ENCODE peak calls at places on chromosomes 3 and 15, in eight cellular contexts. One of them, this sample, is unnamed.

GRCh38 chr3:28577941-28578340 is 229.3 kb upstream of the AZI2 start:
- DNase-seq in right atrium auricular region: no peak
- DNase-seq in T1000: no peak
- DNase-seq in iPS-NIHi11: no peak
- DNase-seq in GOT3: no peak
- DNase-seq in stimulated activated CD4-positive, alpha-beta T cell treated with anti-CD3 and anti-CD28 coated beads, TNF-alpha, amount 100 ng/mL, for 4 hours: no peak
- DNase-seq in GM03348: no peak
- DNase-seq in stimulated activated CD8-positive, alpha-beta memory T cell treated with anti-CD3 and anti-CD28 coated beads, Interleukin-2, amount 100 ng/mL, for 48 hours: no peak
- DNase-seq in this sample: no peak

GRCh38 chr3:53485675-53486365 is 8.6 kb upstream of the CACNA1D start:
- DNase-seq in stimulated activated CD8-positive, alpha-beta memory T cell treated with anti-CD3 and anti-CD28 coated beads, Interleukin-2, amount 100 ng/mL, for 48 hours: no peak
- DNase-seq in GM03348: no peak
- DNase-seq in right atrium auricular region: no peak
- DNase-seq in stimulated activated CD4-positive, alpha-beta T cell treated with anti-CD3 and anti-CD28 coated beads, TNF-alpha, amount 100 ng/mL, for 4 hours: no peak
- DNase-seq in iPS-NIHi11: no peak
- DNase-seq in GOT3: no peak
- DNase-seq in T1000: no peak
- DNase-seq in this sample: no peak

GRCh38 chr3:114674041-114674440 is 380.2 kb downstream of the TIGIT start:
- DNase-seq in GM03348: no peak
- DNase-seq in right atrium auricular region: no peak
- DNase-seq in stimulated activated CD4-positive, alpha-beta T cell treated with anti-CD3 and anti-CD28 coated beads, TNF-alpha, amount 100 ng/mL, for 4 hours: no peak
- DNase-seq in T1000: no peak
- DNase-seq in iPS-NIHi11: no peak
- DNase-seq in GOT3: no peak
- DNase-seq in stimulated activated CD8-positive, alpha-beta memory T cell treated with anti-CD3 and anti-CD28 coated beads, Interleukin-2, amount 100 ng/mL, for 48 hours: no peak
- DNase-seq in this sample: no peak

GRCh38 chr15:40063563-40064011 is 24.6 kb upstream of the SRP14 start:
- DNase-seq in GM03348: peak
- DNase-seq in right atrium auricular region: no peak
- DNase-seq in T1000: peak
- DNase-seq in stimulated activated CD8-positive, alpha-beta memory T cell treated with anti-CD3 and anti-CD28 coated beads, Interleukin-2, amount 100 ng/mL, for 48 hours: no peak
- DNase-seq in stimulated activated CD4-positive, alpha-beta T cell treated with anti-CD3 and anti-CD28 coated beads, TNF-alpha, amount 100 ng/mL, for 4 hours: no peak
- DNase-seq in GOT3: no peak
- DNase-seq in iPS-NIHi11: no peak
- DNase-seq in this sample: no peak

GRCh38 chr3:193190387-193190786 is 50.6 kb upstream of the PLAAT1 start:
- DNase-seq in right atrium auricular region: no peak
- DNase-seq in GM03348: no peak
- DNase-seq in iPS-NIHi11: peak
- DNase-seq in T1000: no peak
- DNase-seq in stimulated activated CD4-positive, alpha-beta T cell treated with anti-CD3 and anti-CD28 coated beads, TNF-alpha, amount 100 ng/mL, for 4 hours: no peak
- DNase-seq in GOT3: no peak
- DNase-seq in stimulated activated CD8-positive, alpha-beta memory T cell treated with anti-CD3 and anti-CD28 coated beads, Interleukin-2, amount 100 ng/mL, for 48 hours: no peak
- DNase-seq in this sample: peak

GRCh38 chr3:128736598-128736997 is 10.6 kb downstream of the RAB7A start:
- DNase-seq in stimulated activated CD4-positive, alpha-beta T cell treated with anti-CD3 and anti-CD28 coated beads, TNF-alpha, amount 100 ng/mL, for 4 hours: no peak
- DNase-seq in GM03348: peak
- DNase-seq in right atrium auricular region: no peak
- DNase-seq in T1000: no peak
- DNase-seq in iPS-NIHi11: no peak
- DNase-seq in stimulated activated CD8-positive, alpha-beta memory T cell treated with anti-CD3 and anti-CD28 coated beads, Interleukin-2, amount 100 ng/mL, for 48 hours: no peak
- DNase-seq in GOT3: no peak
- DNase-seq in this sample: no peak

GRCh38 chr15:62600376-62600775 is 435.3 kb upstream of the C2CD4B start:
- DNase-seq in stimulated activated CD4-positive, alpha-beta T cell treated with anti-CD3 and anti-CD28 coated beads, TNF-alpha, amount 100 ng/mL, for 4 hours: no peak
- DNase-seq in T1000: no peak
- DNase-seq in iPS-NIHi11: no peak
- DNase-seq in GOT3: no peak
- DNase-seq in GM03348: no peak
- DNase-seq in right atrium auricular region: no peak
- DNase-seq in stimulated activated CD8-positive, alpha-beta memory T cell treated with anti-CD3 and anti-CD28 coated beads, Interleukin-2, amount 100 ng/mL, for 48 hours: no peak
- DNase-seq in this sample: peak

GRCh38 chr15:38176155-38176554 is 76.5 kb upstream of the SPRED1 start:
- DNase-seq in GOT3: no peak
- DNase-seq in T1000: no peak
- DNase-seq in stimulated activated CD4-positive, alpha-beta T cell treated with anti-CD3 and anti-CD28 coated beads, TNF-alpha, amount 100 ng/mL, for 4 hours: no peak
- DNase-seq in stimulated activated CD8-positive, alpha-beta memory T cell treated with anti-CD3 and anti-CD28 coated beads, Interleukin-2, amount 100 ng/mL, for 48 hours: no peak
- DNase-seq in right atrium auricular region: no peak
- DNase-seq in iPS-NIHi11: no peak
- DNase-seq in GM03348: peak
- DNase-seq in this sample: peak

GRCh38 chr3:12901631-12902045 is 60.3 kb upstream of the RPL32 start:
- DNase-seq in stimulated activated CD4-positive, alpha-beta T cell treated with anti-CD3 and anti-CD28 coated beads, TNF-alpha, amount 100 ng/mL, for 4 hours: no peak
- DNase-seq in stimulated activated CD8-positive, alpha-beta memory T cell treated with anti-CD3 and anti-CD28 coated beads, Interleukin-2, amount 100 ng/mL, for 48 hours: no peak
- DNase-seq in iPS-NIHi11: peak
- DNase-seq in GM03348: no peak
- DNase-seq in T1000: no peak
- DNase-seq in right atrium auricular region: no peak
- DNase-seq in GOT3: no peak
- DNase-seq in this sample: no peak

GRCh38 chr3:123326531-123326930 is 122.4 kb downstream of the ADCY5 start:
- DNase-seq in GM03348: no peak
- DNase-seq in T1000: no peak
- DNase-seq in stimulated activated CD4-positive, alpha-beta T cell treated with anti-CD3 and anti-CD28 coated beads, TNF-alpha, amount 100 ng/mL, for 4 hours: no peak
- DNase-seq in GOT3: no peak
- DNase-seq in right atrium auricular region: no peak
- DNase-seq in stimulated activated CD8-positive, alpha-beta memory T cell treated with anti-CD3 and anti-CD28 coated beads, Interleukin-2, amount 100 ng/mL, for 48 hours: no peak
- DNase-seq in iPS-NIHi11: no peak
- DNase-seq in this sample: no peak

GRCh38 chr3:44439499-44440295 is 37.8 kb downstream of the ZNF445 start:
- DNase-seq in right atrium auricular region: peak
- DNase-seq in T1000: no peak
- DNase-seq in stimulated activated CD4-positive, alpha-beta T cell treated with anti-CD3 and anti-CD28 coated beads, TNF-alpha, amount 100 ng/mL, for 4 hours: peak
- DNase-seq in GOT3: no peak
- DNase-seq in iPS-NIHi11: no peak
- DNase-seq in GM03348: no peak
- DNase-seq in stimulated activated CD8-positive, alpha-beta memory T cell treated with anti-CD3 and anti-CD28 coated beads, Interleukin-2, amount 100 ng/mL, for 48 hours: peak
- DNase-seq in this sample: peak